ENCODE peak calls at places on chromosomes 13 and 19, in four cellular contexts. E, Y, B and S are unnamed samples.

GRCh38 chr13:45040626-45041025 is 51.3 kb downstream of the GPALPP1 start:
- DNase-seq in E (no peak), Y (no peak), B (no peak), S (no peak)

GRCh38 chr19:17553256-17553655 is 2.2 kb upstream of the COLGALT1 start:
- DNase-seq in E (no peak), Y (no peak), B (no peak), S (no peak)

GRCh38 chr19:409006-409514 is at the start of gene C2CD4C:
- DNase-seq in E (no peak), Y (peak; percentile 87), B (no peak), S (no peak)

GRCh38 chr19:35715981-35716734 is 1.6 kb upstream of the KMT2B start:
- DNase-seq in E (no peak), Y (peak; percentile 81), B (peak; percentile 32), S (peak; percentile 90)

GRCh38 chr19:41621654-41622053 is 5.2 kb downstream of the CEACAM4 start:
- DNase-seq in E (no peak), Y (no peak), B (no peak), S (no peak)

GRCh38 chr19:48342841-48343540 is 17.6 kb downstream of the EMP3 start:
- DNase-seq in E (no peak), Y (no peak), B (no peak), S (peak; percentile 57)

GRCh38 chr13:48078251-48078656 is 16.6 kb downstream of the MED4 start:
- DNase-seq in E (peak; percentile 68), Y (no peak), B (peak; percentile 42), S (peak; percentile 21)

GRCh38 chr19:33771308-33772101 is 25.2 kb upstream of the KCTD15 start:
- DNase-seq in E (no peak), Y (peak; percentile 92), B (peak; percentile 50), S (peak; percentile 80)

GRCh38 chr19:55487884-55488687 is at the start of gene SSC5D:
- DNase-seq in E (no peak), Y (peak; percentile 78), B (no peak), S (no peak)

GRCh38 chr13:106599875-106600797 is 32.2 kb upstream of the ARGLU1 start:
- DNase-seq in E (no peak), Y (no peak), B (no peak), S (no peak)

GRCh38 chr13:29908411-29908810 is 58.0 kb upstream of the UBL3 start:
- DNase-seq in E (no peak), Y (no peak), B (no peak), S (no peak)

GRCh38 chr13:31627097-31627496 is 112.2 kb upstream of the RXFP2 start:
- DNase-seq in E (no peak), Y (no peak), B (no peak), S (no peak)

GRCh38 chr19:5031231-5032100 is 62.6 kb downstream of the KDM4B start:
- DNase-seq in E (peak; percentile 12), Y (peak; percentile 97), B (peak; percentile 73), S (peak; percentile 81)

GRCh38 chr19:3006075-3006767 is 22.9 kb downstream of the TLE2 start:
- DNase-seq in E (no peak), Y (no peak), B (no peak), S (no peak)

GRCh38 chr19:35642798-35643254 is 1.3 kb downstream of the ETV2 start:
- DNase-seq in E (no peak), Y (no peak), B (no peak), S (no peak)

GRCh38 chr19:57465680-57466381 is 8.9 kb upstream of the VN1R1 start:
- DNase-seq in E (peak; percentile 12), Y (peak; percentile 48), B (peak; percentile 57), S (peak; percentile 73)

GRCh38 chr13:76630629-76631028 is 255.6 kb downstream of the KCTD12 start:
- DNase-seq in E (no peak), Y (no peak), B (no peak), S (no peak)

DNA sequence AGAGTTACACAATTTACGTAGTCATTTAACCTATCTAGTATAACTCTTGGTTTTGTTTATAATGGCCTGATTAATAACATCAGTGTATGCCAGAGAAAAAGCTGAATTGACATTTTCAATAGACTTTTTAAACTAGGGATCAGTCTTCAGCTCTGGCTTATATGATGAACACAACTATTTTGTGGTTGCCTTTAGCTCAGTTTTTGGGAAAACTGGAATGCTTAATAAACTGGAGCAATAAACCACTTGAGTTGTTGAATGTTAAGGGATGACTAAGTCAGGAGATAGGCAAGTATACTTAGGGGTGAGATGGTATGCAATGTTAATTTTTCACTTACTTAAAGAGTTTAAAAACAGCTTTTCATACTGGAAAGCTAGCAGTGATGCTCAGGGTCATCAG is 2.3 kb downstream of the NDFIP2 start:
- DNase-seq in E (no peak), Y (no peak), B (no peak), S (no peak)
- TF ChIP-seq PBX3 in E (no peak), Y (no peak), B (no peak), S (no peak)

GRCh38 chr19:38690146-38690545 is 42.7 kb downstream of the ACTN4 start:
- DNase-seq in E (no peak), Y (no peak), B (no peak), S (no peak)

GRCh38 chr19:38693380-38694223 is 46.2 kb downstream of the ACTN4 start:
- DNase-seq in E (no peak), Y (no peak), B (peak; percentile 81), S (peak; percentile 92)

GRCh38 chr19:38692458-38693379 is 45.3 kb downstream of the ACTN4 start:
- DNase-seq in E (no peak), Y (peak; percentile 60), B (no peak), S (no peak)

GRCh38 chr19:38690832-38691231 is 43.4 kb downstream of the ACTN4 start:
- DNase-seq in E (no peak), Y (no peak), B (no peak), S (no peak)

GRCh38 chr19:38691938-38692457 is 44.5 kb downstream of the ACTN4 start:
- DNase-seq in E (no peak), Y (peak; percentile 89), B (no peak), S (peak; percentile 75)
- TF ChIP-seq EP300 in E (no peak), Y (peak; percentile 86), B (no peak), S (no peak)

DNA sequence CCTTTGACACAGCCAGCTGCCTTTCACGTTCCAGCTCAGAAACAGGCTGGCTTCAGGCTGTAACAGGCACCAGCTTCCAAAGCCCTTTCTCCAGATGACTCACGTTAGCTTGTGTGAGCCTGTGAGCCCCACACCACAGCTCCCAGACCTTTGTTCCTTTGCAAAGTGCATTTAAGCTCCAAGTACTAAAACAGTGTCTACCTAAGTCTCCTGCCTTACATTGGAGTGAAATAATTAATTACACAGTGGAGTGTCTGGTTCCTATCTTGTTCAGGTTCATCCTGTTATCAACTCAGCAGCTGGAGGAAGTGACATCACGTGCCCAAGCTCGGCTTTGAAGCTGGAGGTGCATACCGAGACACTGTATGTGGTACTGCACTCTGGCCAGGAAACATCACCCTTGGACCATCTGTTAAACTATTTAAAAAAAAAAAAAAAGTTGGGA is 475.8 kb downstream of the FOXO1 start:
- DNase-seq in E (no peak), Y (peak; percentile 63), B (peak; percentile 6), S (no peak)
- TF ChIP-seq PBX3 in E (no peak), Y (peak; percentile 48), B (no peak), S (no peak)

DNA sequence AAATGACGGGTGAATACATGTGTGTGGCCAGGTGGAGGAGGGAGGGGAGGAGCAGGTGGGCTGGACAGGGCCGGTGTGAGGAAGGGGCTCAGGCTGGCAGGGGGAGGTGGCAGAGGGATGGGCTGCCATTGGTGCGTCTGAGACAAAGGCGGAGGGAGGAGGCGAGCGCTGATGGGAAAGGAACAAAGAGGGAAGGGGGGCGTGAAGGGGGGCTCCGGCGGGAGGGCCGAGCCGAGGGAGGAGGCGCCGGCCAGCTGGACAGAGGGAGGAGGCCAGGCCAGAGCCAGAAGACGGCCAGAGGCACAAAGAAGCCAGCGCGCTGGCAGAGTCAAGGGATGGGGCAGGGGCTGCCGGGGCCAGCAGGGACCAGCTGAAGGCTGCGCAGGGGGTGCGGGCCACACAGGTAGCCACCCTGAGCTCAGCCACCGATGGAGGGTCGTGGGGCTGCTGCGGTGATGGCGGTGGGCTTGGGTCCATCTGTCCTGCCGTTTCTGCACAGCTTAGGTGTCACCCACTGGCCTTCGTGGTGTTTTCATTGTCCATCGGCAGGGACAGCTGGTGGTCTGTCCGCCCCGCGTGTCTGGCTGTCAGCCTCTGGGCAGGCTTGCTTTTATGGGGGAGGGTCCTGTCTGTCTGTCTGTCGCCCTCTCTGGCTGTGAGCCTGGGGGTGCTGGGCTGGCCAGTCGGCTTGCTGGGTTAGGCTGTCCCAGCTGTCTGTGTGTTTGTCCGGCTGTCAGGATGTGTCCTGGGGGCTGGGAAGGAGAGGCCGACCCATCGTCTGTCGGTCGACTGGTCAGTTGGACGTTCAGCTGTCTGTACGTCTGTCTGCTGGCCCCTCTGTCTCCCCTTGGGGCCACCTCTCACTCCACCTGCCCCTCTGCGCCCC is 2.2 kb downstream of the APC2 start:
- DNase-seq in E (no peak), Y (peak; percentile 86), B (no peak), S (no peak)
- TF ChIP-seq EP300 in E (no peak), Y (no peak), B (no peak), S (no peak)

DNA sequence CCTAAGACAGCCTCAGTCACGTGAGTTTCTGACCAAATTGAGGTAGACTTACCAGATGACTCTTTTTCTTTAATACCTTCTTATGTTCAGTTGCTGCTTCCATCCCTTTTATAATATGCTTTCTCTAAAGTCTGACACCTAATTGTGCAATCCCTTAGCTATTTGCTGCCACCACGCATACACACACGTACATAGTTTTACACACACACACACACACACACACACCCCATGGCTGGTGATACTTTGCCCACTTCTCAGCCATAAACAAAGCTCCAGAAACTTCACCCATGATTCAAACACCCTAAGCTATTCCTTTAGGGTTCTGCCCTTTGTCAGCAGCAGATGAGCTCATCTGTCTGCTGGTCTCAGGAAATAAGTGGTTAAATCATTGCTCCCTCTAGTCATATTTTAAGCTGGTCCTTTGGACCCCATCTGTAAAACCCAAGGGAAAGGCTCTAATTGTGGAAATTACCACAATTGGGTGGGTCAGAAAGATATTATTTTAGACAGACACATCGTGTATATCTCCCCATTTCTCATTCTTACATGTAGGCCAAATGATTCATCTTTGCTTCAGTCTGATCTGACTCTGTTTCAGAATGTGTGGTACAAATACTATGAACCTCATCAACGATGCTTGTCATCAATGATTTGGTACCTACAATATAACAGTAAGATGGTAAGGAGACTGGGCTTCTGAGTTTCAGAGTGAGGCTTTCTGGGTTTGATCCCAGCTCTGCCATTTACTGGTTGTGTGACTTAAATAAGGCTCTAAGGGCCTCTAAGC is 69.2 kb downstream of the NALCN start:
- DNase-seq in E (no peak), Y (no peak), B (no peak), S (no peak)
- TF ChIP-seq PBX3 in E (no peak), Y (no peak), B (no peak), S (no peak)